ENCODE peak calls at places on chromosomes 5 and 9, in four cellular contexts. D is tibial nerve, B is PC-9, Y is aorta. E is an unnamed sample. For H3K4me1 and H3K27me3, the result is how much of the 10 kb centered on the place peaks cover.

GRCh38 chr5:51860532-51861018 is 477.3 kb downstream of the ISL1 start:
- DNase-seq in D (no peak), B (no peak), Y (no peak), E (no peak)

GRCh38 chr5:65832603-65833228 is 93.7 kb upstream of the ERBIN start:
- DNase-seq in D (no peak), Y (no peak), B (no peak), E (no peak)

GRCh38 chr5:415928-416635 is 26.9 kb upstream of the EXOC3 start:
- DNase-seq in D (no peak), B (no peak), Y (no peak), E (no peak)

GRCh38 chr9:78544260-78544659 is 247.3 kb downstream of the PSAT1 start:
- DNase-seq in Y (no peak), B (no peak), D (no peak), E (no peak)

GRCh38 chr5:1017056-1017455 is 8.5 kb downstream of the NKD2 start:
- DNase-seq in B (no peak), Y (no peak), D (no peak), E (no peak)

GRCh38 chr5:157460921-157461792 is 1.1 kb downstream of the NIPAL4 start:
- DNase-seq in B (no peak), D (no peak), Y (no peak), E (no peak)

GRCh38 chr5:94595281-94595680 is 23.1 kb downstream of the KIAA0825 start:
- DNase-seq in B (no peak), D (no peak), Y (no peak), E (no peak)

GRCh38 chr5:151758141-151758429 is 346 bp downstream of the ATOX1 start:
- DNase-seq in D (no peak), Y (peak), B (no peak), E (peak)

GRCh38 chr5:177378884-177379883 is 5.0 kb upstream of the SLC34A1 start:
- DNase-seq in D (no peak), Y (no peak), B (peak), E (no peak)

GRCh38 chr5:157137691-157138090 is 5.0 kb downstream of the MED7 start:
- DNase-seq in D (no peak), Y (no peak), B (no peak), E (no peak)

GRCh38 chr5:136620016-136620419 is 254.7 kb upstream of the TRPC7 start:
- DNase-seq in B (peak), D (no peak), Y (no peak), E (no peak)

GRCh38 chr9:27303219-27303618 is 6.3 kb upstream of the EQTN start:
- DNase-seq in B (peak), Y (no peak), D (no peak), E (peak)

GRCh38 chr9:18330736-18331335 is 143.1 kb upstream of the ADAMTSL1 start:
- DNase-seq in Y (no peak), B (no peak), D (no peak), E (no peak)

GRCh38 chr9:91386765-91387164 is 25.0 kb upstream of the AUH start:
- DNase-seq in Y (no peak), B (no peak), D (no peak), E (no peak)

GRCh38 chr9:121620777-121621437 is 30.5 kb upstream of the DAB2IP start:
- DNase-seq in D (no peak), B (peak), Y (no peak), E (no peak)

GRCh38 chr5:159916841-159917761 is 819 bp downstream of the ADRA1B start:
- DNase-seq in D (no peak), Y (no peak), B (no peak), E (no peak)

GRCh38 chr5:33925278-33925677 is 10.9 kb upstream of the RXFP3 start:
- DNase-seq in D (no peak), B (no peak), Y (no peak), E (no peak)

GRCh38 chr5:64759960-64760695 is 8.4 kb downstream of the SREK1IP1 start:
- DNase-seq in B (no peak), Y (no peak), D (no peak), E (no peak)

GRCh38 chr5:169762338-169763095 is 125.4 kb downstream of the DOCK2 start:
- DNase-seq in D (no peak), B (no peak), Y (no peak), E (no peak)

GRCh38 chr5:763998-764781 is 20.3 kb downstream of the ZDHHC11B start:
- DNase-seq in Y (peak), D (no peak), B (no peak), E (no peak)

GRCh38 chr5:27171696-27172362 is 133.4 kb upstream of the CDH9 start:
- DNase-seq in B (no peak), D (no peak), Y (no peak), E (no peak)

GRCh38 chr9:4640027-4640426 is 22.1 kb upstream of the PLPP6 start:
- DNase-seq in D (no peak), B (peak), Y (no peak), E (no peak)

GRCh38 chr5:10702911-10703491 is 58.0 kb downstream of the DAP start:
- DNase-seq in D (no peak), B (peak), Y (no peak), E (no peak)

DNA sequence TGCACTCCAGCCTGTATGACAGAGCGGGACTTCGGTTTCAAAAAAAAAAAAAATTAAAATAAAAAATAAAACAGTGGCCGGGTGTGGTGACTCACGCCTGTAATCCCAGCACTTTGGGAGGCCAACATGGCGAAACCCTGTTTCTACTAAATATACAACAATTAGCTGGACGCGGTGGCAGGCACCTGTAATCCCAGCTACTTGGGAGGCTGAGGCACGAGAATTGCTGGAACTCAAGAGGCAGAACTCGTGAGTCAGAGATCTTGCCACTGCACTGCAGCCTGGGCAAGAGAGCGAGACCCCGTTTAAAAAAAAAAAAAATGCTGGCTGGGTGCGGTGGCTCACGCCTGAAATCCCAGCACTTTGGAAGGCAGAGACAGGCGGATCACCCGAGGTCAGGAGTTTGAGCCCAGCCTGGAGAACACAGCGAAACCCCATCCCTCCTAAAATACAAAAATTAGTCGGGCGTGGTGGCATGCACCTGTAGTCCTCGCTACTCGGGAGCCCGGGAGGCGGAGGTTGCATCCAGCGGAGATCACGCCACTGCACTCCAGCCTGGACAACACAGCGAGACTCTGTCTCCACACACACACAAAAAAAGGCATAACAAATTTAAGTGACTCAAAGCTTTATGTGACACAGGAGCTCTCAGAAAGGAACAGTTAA is 1.5 kb upstream of the NPM1 start:
- DNase-seq in Y (no peak), B (no peak), D (no peak), E (no peak)
- H3K4me3 ChIP-seq in Y (no peak), B (peak), D (no peak), E (no peak)

GRCh38 chr5:58075907-58076306 is 384.0 kb downstream of the PLK2 start:
- DNase-seq in Y (no peak), D (no peak), B (no peak), E (no peak)
- H3K4me1 ChIP-seq in Y (under half), D (under half), B (under half), E (under half)

GRCh38 chr5:11904270-11904906 is at the start of gene CTNND2:
- DNase-seq in B (no peak), Y (no peak), D (no peak), E (no peak)
- H3K27me3 ChIP-seq in B (under half), Y (under half), D (under half), E (half or more)

GRCh38 chr9:131263701-131264100 is 12.6 kb downstream of the FAM78A start:
- DNase-seq in B (no peak), Y (peak), D (no peak), E (no peak)
- H3K4me3 ChIP-seq in B (no peak), Y (no peak), D (no peak), E (no peak)

GRCh38 chr5:39191216-39191615 is 28.1 kb downstream of the FYB1 start:
- DNase-seq in D (no peak), B (no peak), Y (no peak), E (no peak)

GRCh38 chr5:39194466-39195136 is 24.8 kb downstream of the FYB1 start:
- DNase-seq in D (no peak), Y (no peak), B (peak), E (no peak)

GRCh38 chr5:39192449-39193160 is 26.8 kb downstream of the FYB1 start:
- DNase-seq in B (no peak), Y (no peak), D (no peak), E (no peak)

GRCh38 chr5:39195198-39195826 is 24.1 kb downstream of the FYB1 start:
- DNase-seq in Y (no peak), D (no peak), B (no peak), E (no peak)

DNA sequence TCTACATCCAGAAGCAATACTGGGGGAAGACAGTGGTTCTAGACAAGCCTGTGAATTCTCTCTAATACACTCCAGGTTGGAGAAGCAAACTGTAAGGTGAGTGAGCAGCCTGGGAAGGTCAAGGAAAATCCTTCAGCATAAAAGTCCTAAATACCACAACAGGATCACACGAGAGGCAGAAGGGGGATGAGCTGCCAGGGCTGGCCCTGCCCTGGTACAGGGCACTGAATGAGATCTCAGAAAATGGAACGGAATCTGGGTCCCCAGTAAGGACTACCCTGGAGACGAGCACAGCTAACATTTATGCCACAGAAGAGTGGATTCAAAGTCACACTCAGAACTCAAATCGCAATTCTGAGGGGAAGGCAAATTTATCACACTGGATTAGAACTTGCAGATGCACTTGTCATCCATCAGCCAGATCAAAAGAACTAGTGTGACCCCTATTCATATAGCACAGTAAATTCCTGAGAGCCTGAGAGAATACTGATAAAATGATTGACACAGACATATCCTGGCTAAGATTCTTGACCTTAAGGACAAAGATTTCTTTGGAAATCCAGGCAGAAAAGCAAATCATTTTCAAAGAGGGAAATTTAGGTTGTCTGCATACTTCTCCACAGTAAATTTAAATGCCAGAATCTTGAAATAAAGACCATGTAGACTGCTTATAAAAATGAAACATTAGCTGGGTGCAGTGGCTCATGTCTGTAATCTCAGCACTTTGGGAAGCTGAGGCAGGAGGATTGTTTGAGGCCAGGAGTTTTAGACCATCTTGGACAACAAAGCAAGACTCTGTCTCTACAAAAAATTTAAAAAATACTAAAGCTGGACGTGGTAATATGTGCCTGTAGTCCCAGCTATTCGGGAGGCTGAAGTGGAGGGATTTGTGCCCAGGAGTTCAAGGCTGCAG is 25.6 kb downstream of the FYB1 start:
- DNase-seq in Y (no peak), D (no peak), B (no peak), E (no peak)
- H3K4me1 ChIP-seq in Y (under half), D (under half), B (half or more), E (under half)

DNA sequence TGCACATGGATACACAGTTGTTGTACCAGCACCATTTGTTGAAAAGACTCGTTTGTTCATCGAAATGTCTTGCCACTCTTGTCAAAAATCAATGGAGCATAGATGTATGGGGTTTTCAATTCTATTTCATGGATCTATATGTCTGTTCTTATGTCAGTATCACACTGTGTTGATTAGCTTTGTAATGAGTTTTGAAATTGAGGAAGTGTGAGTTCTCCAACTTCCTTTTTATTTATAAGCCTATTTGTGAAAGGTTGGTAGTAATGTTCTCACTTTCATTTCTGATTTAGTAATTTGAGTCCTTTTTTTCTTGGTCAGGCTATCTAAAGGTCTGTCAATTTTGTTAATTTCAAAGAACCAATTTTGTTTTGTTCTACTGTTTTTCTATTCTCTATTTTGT is 26.1 kb downstream of the ZNF510 start:
- DNase-seq in B (no peak), D (no peak), Y (no peak), E (no peak)
- H3K27me3 ChIP-seq in B (under half), D (under half), Y (under half), E (under half)

DNA sequence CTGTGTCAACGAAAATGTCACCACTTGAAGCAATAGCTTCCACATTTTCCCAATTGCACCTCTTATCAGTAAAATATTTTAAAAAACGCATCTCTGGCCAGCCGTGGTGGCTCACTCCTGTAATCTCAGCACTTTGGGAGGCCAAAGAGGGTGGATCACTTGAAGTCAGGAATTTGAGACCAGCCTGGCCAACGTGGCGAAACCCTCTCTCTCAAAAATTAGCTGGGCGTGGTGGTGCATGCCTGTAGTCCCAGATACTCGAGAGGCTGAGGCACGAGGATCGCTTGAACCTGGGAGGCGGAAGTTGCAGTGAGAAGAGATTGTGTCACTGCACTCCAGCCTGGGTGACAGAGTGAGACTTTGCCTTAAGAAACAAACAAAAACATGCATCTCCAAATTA is 210.1 kb upstream of the CHD1 start:
- DNase-seq in Y (no peak), B (no peak), D (no peak), E (no peak)
- H3K4me3 ChIP-seq in Y (no peak), B (no peak), D (no peak), E (no peak)

E was measured in SJSA1.